ENCODE peak calls at places on chromosomes 2 and 18, in ten cellular contexts. L, I, P, Z, Q, U, J, C, E and F are unnamed samples.

GRCh38 chr2:159661286-159661685 is 44.9 kb upstream of the BAZ2B start:
- DNase-seq in L (no peak), I (no peak), P (no peak), Z (no peak), Q (no peak), U (no peak), J (no peak), C (no peak), E (no peak), F (no peak)

GRCh38 chr2:46652514-46653170 is 173.3 kb downstream of the TMEM247 start:
- DNase-seq in L (no peak), I (no peak), P (no peak), Z (no peak), Q (no peak), U (no peak), J (no peak), C (no peak), E (no peak), F (no peak)

GRCh38 chr18:58661423-58661822 is 9.8 kb upstream of the MALT1 start:
- DNase-seq in L (no peak), I (no peak), P (no peak), Z (no peak), Q (no peak), U (no peak), J (no peak), C (no peak), E (no peak), F (no peak)

GRCh38 chr2:191478754-191479679 is 198.9 kb upstream of the NABP1 start:
- DNase-seq in L (peak; percentile 49), I (no peak), P (peak; percentile 11), Z (no peak), Q (no peak), U (peak; percentile 72), J (peak; percentile 50), C (no peak), E (peak; percentile 10), F (no peak)

GRCh38 chr2:41129988-41130387 is 678.1 kb upstream of the SLC8A1 start:
- DNase-seq in L (no peak), I (no peak), P (no peak), Z (no peak), Q (no peak), U (no peak), J (no peak), C (no peak), E (no peak), F (no peak)

GRCh38 chr2:181776336-181776735 is 96.0 kb upstream of the NEUROD1 start:
- DNase-seq in L (no peak), I (no peak), P (no peak), Z (no peak), Q (no peak), U (no peak), J (no peak), C (no peak), E (no peak), F (no peak)

GRCh38 chr2:226002438-226002837 is 602.9 kb downstream of the NYAP2 start:
- DNase-seq in L (no peak), I (no peak), P (no peak), Z (no peak), Q (peak; percentile 73), U (no peak), J (no peak), C (no peak), E (peak; percentile 74), F (peak; percentile 49)

GRCh38 chr2:33406622-33407021 is 69.8 kb upstream of the RASGRP3 start:
- DNase-seq in L (no peak), I (no peak), P (no peak), Z (no peak), Q (no peak), U (no peak), J (no peak), C (no peak), E (no peak), F (no peak)